ENCODE peak calls at places on chromosomes 3 and 15, in nine cellular contexts. K is cardiac muscle cell, L is heart right ventricle, G is choroid plexus epithelial cell, N is stomach, W is lower lobe of right lung, D is fibroblast of pulmonary artery, Z is esophagus squamous epithelium, T is AG04449. J is an unnamed sample.

GRCh38 chr3:66827726-66828125 is 170.4 kb upstream of the KBTBD8 start:
- DNase-seq in K (no peak), L (no peak), Z (no peak), W (no peak), G (no peak), T (no peak), D (no peak), N (no peak), J (no peak)

GRCh38 chr3:9022305-9022985 is 59.2 kb upstream of the RAD18 start:
- DNase-seq in G (no peak), W (no peak), T (no peak), Z (no peak), K (peak), N (no peak), L (no peak), D (no peak), J (no peak)

GRCh38 chr15:85044251-85044853 is 62.7 kb downstream of the PDE8A start:
- DNase-seq in L (peak), G (peak), W (no peak), T (no peak), D (peak), Z (no peak), K (peak), N (peak), J (peak)

GRCh38 chr3:192819001-192819569 is 91.7 kb upstream of the FGF12 start:
- DNase-seq in Z (no peak), K (peak), D (peak), W (no peak), T (peak), L (no peak), N (no peak), G (peak), J (peak)

GRCh38 chr3:68666409-68667193 is 265.7 kb downstream of the TAFA4 start:
- DNase-seq in L (no peak), T (no peak), D (no peak), K (no peak), W (no peak), N (no peak), G (no peak), Z (no peak), J (no peak)

GRCh38 chr3:55446860-55447259 is 40.2 kb downstream of the WNT5A start:
- DNase-seq in Z (no peak), T (no peak), W (no peak), G (no peak), D (no peak), N (no peak), L (no peak), K (no peak), J (no peak)

GRCh38 chr3:155079795-155080546 is at the start of gene MME:
- DNase-seq in L (peak), K (peak), D (peak), Z (no peak), W (peak), T (no peak), N (peak), G (peak), J (peak)

GRCh38 chr3:14265246-14265962 is 86.8 kb downstream of the LSM3 start:
- DNase-seq in L (no peak), Z (no peak), D (peak), K (peak), G (peak), W (no peak), N (no peak), T (no peak), J (peak)

GRCh38 chr3:72728329-72728889 is 119.8 kb downstream of the SHQ1 start:
- DNase-seq in Z (no peak), L (no peak), T (no peak), K (no peak), D (no peak), N (no peak), G (no peak), W (no peak), J (no peak)

GRCh38 chr15:81106560-81106959 is 27.5 kb upstream of the CFAP161 start:
- DNase-seq in L (peak), W (no peak), G (peak), K (peak), D (peak), N (peak), T (peak), Z (no peak), J (peak)

GRCh38 chr3:51876186-51876585 is 785 bp upstream of the IQCF5 start:
- DNase-seq in L (no peak), N (no peak), W (no peak), Z (no peak), D (no peak), G (no peak), T (no peak), K (no peak), J (no peak)

GRCh38 chr3:169090559-169090958 is 573.0 kb downstream of the MECOM start:
- DNase-seq in G (peak), T (no peak), Z (no peak), L (no peak), N (no peak), W (no peak), D (peak), K (peak), J (no peak)

GRCh38 chr3:188194327-188194726 is 40.4 kb downstream of the LPP start:
- DNase-seq in Z (no peak), D (no peak), K (no peak), L (no peak), T (no peak), G (peak), N (no peak), W (no peak), J (no peak)

GRCh38 chr15:93030430-93031102 is 58.4 kb downstream of the RGMA start:
- DNase-seq in W (peak), Z (no peak), T (no peak), N (peak), D (peak), K (peak), L (peak), G (peak), J (peak)

GRCh38 chr3:34015204-34016142 is 217.0 kb downstream of the PDCD6IP start:
- DNase-seq in L (no peak), T (no peak), N (no peak), G (peak), W (no peak), Z (no peak), K (peak), D (peak), J (peak)

GRCh38 chr3:39473452-39474125 is 6.1 kb downstream of the MOBP start:
- DNase-seq in T (no peak), D (no peak), Z (no peak), G (no peak), N (no peak), L (no peak), W (no peak), K (no peak), J (no peak)

GRCh38 chr3:12323237-12323636 is 34.4 kb downstream of the PPARG start:
- DNase-seq in G (no peak), T (no peak), L (no peak), D (no peak), N (no peak), W (no peak), K (no peak), Z (no peak), J (no peak)

GRCh38 chr3:31247850-31248618 is 284.7 kb upstream of the STT3B start:
- DNase-seq in Z (no peak), N (peak), L (no peak), K (no peak), T (no peak), W (no peak), D (no peak), G (no peak), J (no peak)

GRCh38 chr15:74134387-74135027 is 4.1 kb downstream of the ISLR2 start:
- DNase-seq in W (no peak), Z (no peak), N (peak), K (no peak), T (no peak), D (no peak), G (no peak), L (no peak), J (no peak)

GRCh38 chr3:146134348-146135117 is 26.5 kb downstream of the PLOD2 start:
- DNase-seq in Z (no peak), L (no peak), K (no peak), D (no peak), T (no peak), N (no peak), G (peak), W (no peak), J (peak)

GRCh38 chr3:196544491-196544992 is 23.8 kb downstream of the WDR53 start:
- DNase-seq in K (no peak), T (no peak), N (no peak), L (no peak), Z (no peak), G (no peak), W (no peak), D (no peak), J (no peak)

GRCh38 chr3:173583496-173583895 is 186.0 kb downstream of the NLGN1 start:
- DNase-seq in W (no peak), D (no peak), T (no peak), K (no peak), Z (no peak), L (no peak), N (no peak), G (no peak), J (no peak)

GRCh38 chr3:46168583-46168982 is 39.5 kb downstream of the CCR1 start:
- DNase-seq in N (no peak), K (no peak), W (no peak), G (peak), D (no peak), T (peak), Z (no peak), L (no peak), J (no peak)

GRCh38 chr15:99536422-99537033 is 29.3 kb upstream of the MEF2A start:
- DNase-seq in W (no peak), D (peak), L (peak), G (peak), N (no peak), K (peak), Z (no peak), T (peak), J (peak)

GRCh38 chr15:89382288-89382687 is 47.7 kb upstream of the POLG start:
- DNase-seq in N (no peak), L (no peak), K (no peak), T (no peak), Z (no peak), D (no peak), W (no peak), G (no peak), J (no peak)
- H3K4me3 ChIP-seq in N (no peak), L (no peak), K (no peak), T (no peak), Z (no peak), D (no peak), W (no peak), G (no peak), J (no peak)

GRCh38 chr3:190513409-190514162 is at the start of gene IL1RAP:
- DNase-seq in T (peak), G (peak), Z (peak), D (peak), L (peak), W (peak), K (peak), N (peak), J (peak)
- TF ChIP-seq CTCF in T (peak), G (peak), Z (peak), D (no peak), L (peak), W (peak), K (peak), N (peak), J (no peak)

GRCh38 chr15:70222632-70223031 is 124.9 kb upstream of the TLE3 start:
- DNase-seq in W (no peak), G (no peak), Z (no peak), N (no peak), T (no peak), K (no peak), D (peak), L (no peak), J (no peak)

GRCh38 chr15:70217246-70218160 is 119.8 kb upstream of the TLE3 start:
- DNase-seq in L (no peak), T (no peak), N (no peak), W (no peak), K (no peak), D (no peak), G (no peak), Z (no peak), J (no peak)

GRCh38 chr15:70219256-70219919 is 121.7 kb upstream of the TLE3 start:
- DNase-seq in Z (no peak), W (no peak), K (no peak), L (no peak), D (no peak), T (no peak), N (no peak), G (no peak), J (no peak)

GRCh38 chr15:70215951-70216350 is 118.2 kb upstream of the TLE3 start:
- DNase-seq in G (no peak), W (no peak), Z (no peak), T (no peak), L (no peak), N (no peak), K (no peak), D (no peak), J (no peak)

GRCh38 chr15:70220444-70220937 is 122.8 kb upstream of the TLE3 start:
- DNase-seq in G (no peak), D (no peak), T (no peak), Z (no peak), L (no peak), W (no peak), K (no peak), N (no peak), J (no peak)
- H3K4me3 ChIP-seq in G (no peak), D (no peak), T (no peak), Z (no peak), L (no peak), W (no peak), K (no peak), N (no peak), J (no peak)

GRCh38 chr15:57526615-57527014 is 65.1 kb upstream of the MYZAP start:
- DNase-seq in T (no peak), L (no peak), K (no peak), D (no peak), N (no peak), Z (no peak), W (no peak), G (no peak), J (no peak)

GRCh38 chr15:57526076-57526475 is 65.6 kb upstream of the MYZAP start:
- DNase-seq in T (no peak), D (no peak), L (no peak), N (no peak), Z (no peak), W (no peak), G (no peak), K (no peak), J (no peak)

GRCh38 chr15:57528940-57529565 is 62.7 kb upstream of the MYZAP start:
- DNase-seq in W (no peak), K (no peak), T (no peak), Z (no peak), L (no peak), N (no peak), G (no peak), D (no peak), J (no peak)

GRCh38 chr15:57525581-57525980 is 66.1 kb upstream of the MYZAP start:
- DNase-seq in N (no peak), W (no peak), L (no peak), K (no peak), Z (no peak), D (no peak), T (no peak), G (no peak), J (no peak)

DNA sequence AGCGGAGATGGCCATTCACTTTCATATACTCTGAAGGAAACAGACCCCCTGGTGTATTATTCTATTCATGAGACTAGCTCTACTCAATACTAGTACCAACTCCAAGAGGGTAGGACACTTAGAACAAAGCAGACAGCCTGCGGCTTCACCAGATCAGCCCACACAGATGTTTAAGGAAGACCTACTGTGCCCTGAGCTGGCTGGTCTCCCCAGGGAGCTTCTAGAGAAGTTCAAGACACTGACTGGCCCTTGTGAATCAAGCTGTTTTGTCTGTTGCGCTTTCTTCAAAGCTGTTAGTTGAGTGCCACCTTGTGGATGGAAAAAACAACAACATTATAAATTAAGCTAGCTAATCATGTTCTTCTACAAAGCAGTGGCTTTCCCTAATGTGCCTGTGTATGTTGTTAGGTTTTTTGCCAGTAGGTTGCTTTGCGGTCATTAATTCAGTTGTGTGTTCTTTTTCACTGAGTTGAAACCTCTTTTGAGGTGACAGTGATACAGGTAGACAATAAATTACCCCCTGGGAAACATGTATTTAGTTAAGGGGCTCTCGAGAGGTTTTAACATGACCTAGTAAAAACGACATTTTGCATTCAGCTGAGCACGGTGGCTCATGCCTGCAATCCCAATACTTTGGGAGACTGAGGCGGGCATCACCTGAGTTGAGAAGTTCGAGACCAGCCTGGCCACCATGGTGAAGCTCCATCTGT is 64.2 kb upstream of the MYZAP start:
- DNase-seq in N (no peak), W (no peak), T (peak), L (peak), G (peak), K (peak), D (peak), Z (peak), J (peak)
- TF ChIP-seq CTCF in N (peak), W (peak), T (peak), L (peak), G (peak), K (peak), D (peak), Z (peak), J (peak)

DNA sequence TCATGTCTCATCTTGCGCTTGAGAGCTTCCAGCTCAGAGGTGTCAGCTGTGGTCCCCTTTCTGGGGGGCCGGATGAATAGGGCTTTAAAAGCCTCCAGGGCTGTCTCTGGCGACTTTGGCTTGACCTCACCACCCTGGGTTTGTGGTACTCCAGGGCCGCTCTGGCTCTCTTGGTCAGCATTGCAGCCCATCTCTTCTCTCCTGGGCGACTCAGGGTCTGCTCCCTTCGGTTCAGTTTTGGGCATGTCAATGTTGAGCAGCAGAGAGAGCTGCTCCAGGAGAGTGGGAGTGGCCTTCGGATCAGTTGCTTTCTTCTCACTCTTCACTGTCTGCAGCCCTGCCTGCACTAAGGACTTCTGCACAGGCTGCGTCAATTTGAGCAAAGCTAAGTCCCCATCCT is 127.9 kb downstream of the FMN1 start:
- DNase-seq in G (no peak), L (no peak), D (no peak), Z (no peak), T (no peak), W (no peak), N (no peak), K (no peak), J (no peak)
- H3K4me3 ChIP-seq in G (no peak), L (no peak), D (no peak), Z (no peak), T (peak), W (peak), N (peak), K (no peak), J (no peak)